ENCODE peak calls at places on chromosomes 7 and 10, in nine cellular contexts. One of them, this sample, is unnamed.

GRCh38 chr10:131649609-131650008 is 251.2 kb upstream of the PPP2R2D start:
- DNase-seq in activated T-cell treated with anti-CD3 and anti-CD28 coated beads for 48 hours: no peak
- DNase-seq in CD8-positive, alpha-beta memory T cell: no peak
- DNase-seq in stimulated activated CD8-positive, alpha-beta memory T cell treated with anti-CD3 and anti-CD28 coated beads, Interleukin-2, amount 100 ng/mL, for 1 hour: no peak
- DNase-seq in lung: no peak
- DNase-seq in NCI-H1092: no peak
- DNase-seq in naive thymus-derived CD4-positive, alpha-beta T cell: no peak
- DNase-seq in transverse colon: no peak
- DNase-seq in NCI-H2227 treated with DMSO at 0.1 percent for 48 hours: no peak
- DNase-seq in this sample: no peak

GRCh38 chr7:39300276-39300675 is 265.9 kb upstream of the YAE1 start:
- DNase-seq in activated T-cell treated with anti-CD3 and anti-CD28 coated beads for 48 hours: no peak
- DNase-seq in CD8-positive, alpha-beta memory T cell: no peak
- DNase-seq in stimulated activated CD8-positive, alpha-beta memory T cell treated with anti-CD3 and anti-CD28 coated beads, Interleukin-2, amount 100 ng/mL, for 1 hour: no peak
- DNase-seq in lung: peak; percentile 47
- DNase-seq in NCI-H1092: no peak
- DNase-seq in naive thymus-derived CD4-positive, alpha-beta T cell: no peak
- DNase-seq in transverse colon: no peak
- DNase-seq in NCI-H2227 treated with DMSO at 0.1 percent for 48 hours: no peak
- DNase-seq in this sample: no peak

GRCh38 chr10:75062191-75062849 is 49.1 kb upstream of the SAMD8 start:
- DNase-seq in activated T-cell treated with anti-CD3 and anti-CD28 coated beads for 48 hours: no peak
- DNase-seq in CD8-positive, alpha-beta memory T cell: no peak
- DNase-seq in stimulated activated CD8-positive, alpha-beta memory T cell treated with anti-CD3 and anti-CD28 coated beads, Interleukin-2, amount 100 ng/mL, for 1 hour: no peak
- DNase-seq in lung: no peak
- DNase-seq in NCI-H1092: no peak
- DNase-seq in naive thymus-derived CD4-positive, alpha-beta T cell: no peak
- DNase-seq in transverse colon: no peak
- DNase-seq in NCI-H2227 treated with DMSO at 0.1 percent for 48 hours: no peak
- DNase-seq in this sample: no peak

GRCh38 chr10:123100030-123100762 is 35.6 kb upstream of the HMX3 start:
- DNase-seq in activated T-cell treated with anti-CD3 and anti-CD28 coated beads for 48 hours: no peak
- DNase-seq in CD8-positive, alpha-beta memory T cell: no peak
- DNase-seq in stimulated activated CD8-positive, alpha-beta memory T cell treated with anti-CD3 and anti-CD28 coated beads, Interleukin-2, amount 100 ng/mL, for 1 hour: no peak
- DNase-seq in lung: no peak
- DNase-seq in NCI-H1092: no peak
- DNase-seq in naive thymus-derived CD4-positive, alpha-beta T cell: no peak
- DNase-seq in transverse colon: no peak
- DNase-seq in NCI-H2227 treated with DMSO at 0.1 percent for 48 hours: no peak
- DNase-seq in this sample: no peak

GRCh38 chr7:72805526-72806494 is 22.2 kb downstream of the TYW1B start:
- DNase-seq in activated T-cell treated with anti-CD3 and anti-CD28 coated beads for 48 hours: no peak
- DNase-seq in CD8-positive, alpha-beta memory T cell: no peak
- DNase-seq in stimulated activated CD8-positive, alpha-beta memory T cell treated with anti-CD3 and anti-CD28 coated beads, Interleukin-2, amount 100 ng/mL, for 1 hour: no peak
- DNase-seq in lung: no peak
- DNase-seq in NCI-H1092: no peak
- DNase-seq in naive thymus-derived CD4-positive, alpha-beta T cell: no peak
- DNase-seq in transverse colon: no peak
- DNase-seq in NCI-H2227 treated with DMSO at 0.1 percent for 48 hours: no peak
- DNase-seq in this sample: no peak

GRCh38 chr10:118615888-118616287 is 20.4 kb upstream of the PRLHR start:
- DNase-seq in activated T-cell treated with anti-CD3 and anti-CD28 coated beads for 48 hours: no peak
- DNase-seq in CD8-positive, alpha-beta memory T cell: no peak
- DNase-seq in stimulated activated CD8-positive, alpha-beta memory T cell treated with anti-CD3 and anti-CD28 coated beads, Interleukin-2, amount 100 ng/mL, for 1 hour: no peak
- DNase-seq in lung: no peak
- DNase-seq in NCI-H1092: no peak
- DNase-seq in naive thymus-derived CD4-positive, alpha-beta T cell: no peak
- DNase-seq in transverse colon: no peak
- DNase-seq in NCI-H2227 treated with DMSO at 0.1 percent for 48 hours: no peak
- DNase-seq in this sample: no peak

GRCh38 chr7:44392618-44393010 is 67.2 kb upstream of the CAMK2B start:
- DNase-seq in activated T-cell treated with anti-CD3 and anti-CD28 coated beads for 48 hours: no peak
- DNase-seq in CD8-positive, alpha-beta memory T cell: no peak
- DNase-seq in stimulated activated CD8-positive, alpha-beta memory T cell treated with anti-CD3 and anti-CD28 coated beads, Interleukin-2, amount 100 ng/mL, for 1 hour: no peak
- DNase-seq in lung: no peak
- DNase-seq in NCI-H1092: no peak
- DNase-seq in naive thymus-derived CD4-positive, alpha-beta T cell: no peak
- DNase-seq in transverse colon: no peak
- DNase-seq in NCI-H2227 treated with DMSO at 0.1 percent for 48 hours: no peak
- DNase-seq in this sample: peak; percentile 23

GRCh38 chr7:11716185-11716584 is 115.8 kb downstream of the THSD7A start:
- DNase-seq in activated T-cell treated with anti-CD3 and anti-CD28 coated beads for 48 hours: no peak
- DNase-seq in CD8-positive, alpha-beta memory T cell: no peak
- DNase-seq in stimulated activated CD8-positive, alpha-beta memory T cell treated with anti-CD3 and anti-CD28 coated beads, Interleukin-2, amount 100 ng/mL, for 1 hour: no peak
- DNase-seq in lung: no peak
- DNase-seq in NCI-H1092: no peak
- DNase-seq in naive thymus-derived CD4-positive, alpha-beta T cell: no peak
- DNase-seq in transverse colon: peak; percentile 8
- DNase-seq in NCI-H2227 treated with DMSO at 0.1 percent for 48 hours: no peak
- DNase-seq in this sample: no peak

GRCh38 chr10:57807906-57808305 is 459.8 kb downstream of the IPMK start:
- DNase-seq in activated T-cell treated with anti-CD3 and anti-CD28 coated beads for 48 hours: no peak
- DNase-seq in CD8-positive, alpha-beta memory T cell: no peak
- DNase-seq in stimulated activated CD8-positive, alpha-beta memory T cell treated with anti-CD3 and anti-CD28 coated beads, Interleukin-2, amount 100 ng/mL, for 1 hour: no peak
- DNase-seq in lung: no peak
- DNase-seq in NCI-H1092: no peak
- DNase-seq in naive thymus-derived CD4-positive, alpha-beta T cell: no peak
- DNase-seq in transverse colon: no peak
- DNase-seq in NCI-H2227 treated with DMSO at 0.1 percent for 48 hours: no peak
- DNase-seq in this sample: no peak

GRCh38 chr7:30285531-30286284 is 1.3 kb downstream of the ZNRF2 start:
- DNase-seq in activated T-cell treated with anti-CD3 and anti-CD28 coated beads for 48 hours: peak; percentile 50
- DNase-seq in CD8-positive, alpha-beta memory T cell: peak; percentile 76
- DNase-seq in stimulated activated CD8-positive, alpha-beta memory T cell treated with anti-CD3 and anti-CD28 coated beads, Interleukin-2, amount 100 ng/mL, for 1 hour: peak; percentile 5
- DNase-seq in lung: peak; percentile 44
- DNase-seq in NCI-H1092: no peak
- DNase-seq in naive thymus-derived CD4-positive, alpha-beta T cell: peak; percentile 66
- DNase-seq in transverse colon: peak; percentile 52
- DNase-seq in NCI-H2227 treated with DMSO at 0.1 percent for 48 hours: no peak
- DNase-seq in this sample: peak; percentile 56

GRCh38 chr10:60975716-60976115 is 31.7 kb upstream of the RHOBTB1 start:
- DNase-seq in activated T-cell treated with anti-CD3 and anti-CD28 coated beads for 48 hours: no peak
- DNase-seq in CD8-positive, alpha-beta memory T cell: no peak
- DNase-seq in stimulated activated CD8-positive, alpha-beta memory T cell treated with anti-CD3 and anti-CD28 coated beads, Interleukin-2, amount 100 ng/mL, for 1 hour: no peak
- DNase-seq in lung: no peak
- DNase-seq in NCI-H1092: no peak
- DNase-seq in naive thymus-derived CD4-positive, alpha-beta T cell: no peak
- DNase-seq in transverse colon: no peak
- DNase-seq in NCI-H2227 treated with DMSO at 0.1 percent for 48 hours: no peak
- DNase-seq in this sample: no peak

GRCh38 chr10:58859541-58859940 is 316.9 kb upstream of the PHYHIPL start:
- DNase-seq in activated T-cell treated with anti-CD3 and anti-CD28 coated beads for 48 hours: no peak
- DNase-seq in CD8-positive, alpha-beta memory T cell: no peak
- DNase-seq in stimulated activated CD8-positive, alpha-beta memory T cell treated with anti-CD3 and anti-CD28 coated beads, Interleukin-2, amount 100 ng/mL, for 1 hour: no peak
- DNase-seq in lung: no peak
- DNase-seq in NCI-H1092: no peak
- DNase-seq in naive thymus-derived CD4-positive, alpha-beta T cell: no peak
- DNase-seq in transverse colon: no peak
- DNase-seq in NCI-H2227 treated with DMSO at 0.1 percent for 48 hours: no peak
- DNase-seq in this sample: no peak

GRCh38 chr10:49448924-49449323 is 53.0 kb upstream of the DRGX start:
- DNase-seq in activated T-cell treated with anti-CD3 and anti-CD28 coated beads for 48 hours: no peak
- DNase-seq in CD8-positive, alpha-beta memory T cell: no peak
- DNase-seq in stimulated activated CD8-positive, alpha-beta memory T cell treated with anti-CD3 and anti-CD28 coated beads, Interleukin-2, amount 100 ng/mL, for 1 hour: no peak
- DNase-seq in lung: no peak
- DNase-seq in NCI-H1092: no peak
- DNase-seq in naive thymus-derived CD4-positive, alpha-beta T cell: no peak
- DNase-seq in transverse colon: no peak
- DNase-seq in NCI-H2227 treated with DMSO at 0.1 percent for 48 hours: no peak
- DNase-seq in this sample: no peak

GRCh38 chr10:117860823-117861222 is 185.9 kb downstream of the RAB11FIP2 start:
- DNase-seq in activated T-cell treated with anti-CD3 and anti-CD28 coated beads for 48 hours: no peak
- DNase-seq in CD8-positive, alpha-beta memory T cell: no peak
- DNase-seq in stimulated activated CD8-positive, alpha-beta memory T cell treated with anti-CD3 and anti-CD28 coated beads, Interleukin-2, amount 100 ng/mL, for 1 hour: no peak
- DNase-seq in lung: no peak
- DNase-seq in NCI-H1092: no peak
- DNase-seq in naive thymus-derived CD4-positive, alpha-beta T cell: no peak
- DNase-seq in transverse colon: no peak
- DNase-seq in NCI-H2227 treated with DMSO at 0.1 percent for 48 hours: no peak
- DNase-seq in this sample: no peak

GRCh38 chr7:17773289-17773626 is 167.0 kb downstream of the SNX13 start:
- DNase-seq in activated T-cell treated with anti-CD3 and anti-CD28 coated beads for 48 hours: no peak
- DNase-seq in CD8-positive, alpha-beta memory T cell: no peak
- DNase-seq in stimulated activated CD8-positive, alpha-beta memory T cell treated with anti-CD3 and anti-CD28 coated beads, Interleukin-2, amount 100 ng/mL, for 1 hour: no peak
- DNase-seq in lung: no peak
- DNase-seq in NCI-H1092: no peak
- DNase-seq in naive thymus-derived CD4-positive, alpha-beta T cell: no peak
- DNase-seq in transverse colon: peak; percentile 12
- DNase-seq in NCI-H2227 treated with DMSO at 0.1 percent for 48 hours: no peak
- DNase-seq in this sample: no peak

GRCh38 chr10:116849271-116850057 is at the start of gene ENO4:
- DNase-seq in activated T-cell treated with anti-CD3 and anti-CD28 coated beads for 48 hours: peak; percentile 23
- DNase-seq in CD8-positive, alpha-beta memory T cell: no peak
- DNase-seq in stimulated activated CD8-positive, alpha-beta memory T cell treated with anti-CD3 and anti-CD28 coated beads, Interleukin-2, amount 100 ng/mL, for 1 hour: no peak
- DNase-seq in lung: peak; percentile 84
- DNase-seq in NCI-H1092: peak; percentile 79
- DNase-seq in naive thymus-derived CD4-positive, alpha-beta T cell: no peak
- DNase-seq in transverse colon: peak; percentile 85
- DNase-seq in NCI-H2227 treated with DMSO at 0.1 percent for 48 hours: peak; percentile 90
- DNase-seq in this sample: no peak

GRCh38 chr7:48351893-48352292 is 180.6 kb downstream of the ABCA13 start:
- DNase-seq in activated T-cell treated with anti-CD3 and anti-CD28 coated beads for 48 hours: no peak
- DNase-seq in CD8-positive, alpha-beta memory T cell: no peak
- DNase-seq in stimulated activated CD8-positive, alpha-beta memory T cell treated with anti-CD3 and anti-CD28 coated beads, Interleukin-2, amount 100 ng/mL, for 1 hour: no peak
- DNase-seq in lung: no peak
- DNase-seq in NCI-H1092: no peak
- DNase-seq in naive thymus-derived CD4-positive, alpha-beta T cell: no peak
- DNase-seq in transverse colon: no peak
- DNase-seq in NCI-H2227 treated with DMSO at 0.1 percent for 48 hours: no peak
- DNase-seq in this sample: no peak

GRCh38 chr10:12568391-12568790 is 219.0 kb downstream of the CAMK1D start:
- DNase-seq in activated T-cell treated with anti-CD3 and anti-CD28 coated beads for 48 hours: no peak
- DNase-seq in CD8-positive, alpha-beta memory T cell: no peak
- DNase-seq in stimulated activated CD8-positive, alpha-beta memory T cell treated with anti-CD3 and anti-CD28 coated beads, Interleukin-2, amount 100 ng/mL, for 1 hour: no peak
- DNase-seq in lung: no peak
- DNase-seq in NCI-H1092: no peak
- DNase-seq in naive thymus-derived CD4-positive, alpha-beta T cell: no peak
- DNase-seq in transverse colon: no peak
- DNase-seq in NCI-H2227 treated with DMSO at 0.1 percent for 48 hours: no peak
- DNase-seq in this sample: no peak

GRCh38 chr10:94172332-94172731 is 178.6 kb downstream of the PLCE1 start:
- DNase-seq in activated T-cell treated with anti-CD3 and anti-CD28 coated beads for 48 hours: no peak
- DNase-seq in CD8-positive, alpha-beta memory T cell: no peak
- DNase-seq in stimulated activated CD8-positive, alpha-beta memory T cell treated with anti-CD3 and anti-CD28 coated beads, Interleukin-2, amount 100 ng/mL, for 1 hour: no peak
- DNase-seq in lung: no peak
- DNase-seq in NCI-H1092: no peak
- DNase-seq in naive thymus-derived CD4-positive, alpha-beta T cell: no peak
- DNase-seq in transverse colon: no peak
- DNase-seq in NCI-H2227 treated with DMSO at 0.1 percent for 48 hours: no peak
- DNase-seq in this sample: no peak

GRCh38 chr7:107173191-107173590 is 4.4 kb downstream of the HBP1 start:
- DNase-seq in activated T-cell treated with anti-CD3 and anti-CD28 coated beads for 48 hours: no peak
- DNase-seq in CD8-positive, alpha-beta memory T cell: no peak
- DNase-seq in stimulated activated CD8-positive, alpha-beta memory T cell treated with anti-CD3 and anti-CD28 coated beads, Interleukin-2, amount 100 ng/mL, for 1 hour: no peak
- DNase-seq in lung: no peak
- DNase-seq in NCI-H1092: no peak
- DNase-seq in naive thymus-derived CD4-positive, alpha-beta T cell: no peak
- DNase-seq in transverse colon: no peak
- DNase-seq in NCI-H2227 treated with DMSO at 0.1 percent for 48 hours: no peak
- DNase-seq in this sample: no peak

GRCh38 chr10:70820976-70821750 is 5.4 kb downstream of the SGPL1 start:
- DNase-seq in activated T-cell treated with anti-CD3 and anti-CD28 coated beads for 48 hours: no peak
- DNase-seq in CD8-positive, alpha-beta memory T cell: no peak
- DNase-seq in stimulated activated CD8-positive, alpha-beta memory T cell treated with anti-CD3 and anti-CD28 coated beads, Interleukin-2, amount 100 ng/mL, for 1 hour: no peak
- DNase-seq in lung: no peak
- DNase-seq in NCI-H1092: no peak
- DNase-seq in naive thymus-derived CD4-positive, alpha-beta T cell: peak; percentile 8
- DNase-seq in transverse colon: no peak
- DNase-seq in NCI-H2227 treated with DMSO at 0.1 percent for 48 hours: no peak
- DNase-seq in this sample: no peak

GRCh38 chr7:100490483-100491191 is 6.9 kb downstream of the NYAP1 start:
- DNase-seq in activated T-cell treated with anti-CD3 and anti-CD28 coated beads for 48 hours: no peak
- DNase-seq in CD8-positive, alpha-beta memory T cell: no peak
- DNase-seq in stimulated activated CD8-positive, alpha-beta memory T cell treated with anti-CD3 and anti-CD28 coated beads, Interleukin-2, amount 100 ng/mL, for 1 hour: no peak
- DNase-seq in lung: no peak
- DNase-seq in NCI-H1092: no peak
- DNase-seq in naive thymus-derived CD4-positive, alpha-beta T cell: no peak
- DNase-seq in transverse colon: no peak
- DNase-seq in NCI-H2227 treated with DMSO at 0.1 percent for 48 hours: no peak
- DNase-seq in this sample: no peak

GRCh38 chr10:124470544-124471449 is 9.2 kb downstream of the LHPP start:
- DNase-seq in activated T-cell treated with anti-CD3 and anti-CD28 coated beads for 48 hours: no peak
- DNase-seq in CD8-positive, alpha-beta memory T cell: no peak
- DNase-seq in stimulated activated CD8-positive, alpha-beta memory T cell treated with anti-CD3 and anti-CD28 coated beads, Interleukin-2, amount 100 ng/mL, for 1 hour: no peak
- DNase-seq in lung: no peak
- DNase-seq in NCI-H1092: no peak
- DNase-seq in naive thymus-derived CD4-positive, alpha-beta T cell: no peak
- DNase-seq in transverse colon: no peak
- DNase-seq in NCI-H2227 treated with DMSO at 0.1 percent for 48 hours: no peak
- DNase-seq in this sample: no peak

GRCh38 chr10:78996449-78997129 is 72.2 kb upstream of the ZMIZ1 start:
- DNase-seq in activated T-cell treated with anti-CD3 and anti-CD28 coated beads for 48 hours: no peak
- DNase-seq in CD8-positive, alpha-beta memory T cell: no peak
- DNase-seq in stimulated activated CD8-positive, alpha-beta memory T cell treated with anti-CD3 and anti-CD28 coated beads, Interleukin-2, amount 100 ng/mL, for 1 hour: no peak
- DNase-seq in lung: no peak
- DNase-seq in NCI-H1092: no peak
- DNase-seq in naive thymus-derived CD4-positive, alpha-beta T cell: no peak
- DNase-seq in transverse colon: no peak
- DNase-seq in NCI-H2227 treated with DMSO at 0.1 percent for 48 hours: no peak
- DNase-seq in this sample: no peak

GRCh38 chr7:105268056-105268455 is 120.7 kb downstream of the SRPK2 start:
- DNase-seq in activated T-cell treated with anti-CD3 and anti-CD28 coated beads for 48 hours: no peak
- DNase-seq in CD8-positive, alpha-beta memory T cell: no peak
- DNase-seq in stimulated activated CD8-positive, alpha-beta memory T cell treated with anti-CD3 and anti-CD28 coated beads, Interleukin-2, amount 100 ng/mL, for 1 hour: no peak
- DNase-seq in lung: no peak
- DNase-seq in NCI-H1092: no peak
- DNase-seq in naive thymus-derived CD4-positive, alpha-beta T cell: peak; percentile 12
- DNase-seq in transverse colon: no peak
- DNase-seq in NCI-H2227 treated with DMSO at 0.1 percent for 48 hours: no peak
- DNase-seq in this sample: no peak